ENCODE peak calls at places on chromosomes 13 and 19, in five cellular contexts. G is neural crest cell, M is NAMALWA, C is suprapubic skin, Y is fibroblast of the conjunctiva. E is an unnamed sample.

GRCh38 chr19:29084266-29084665 is 128.7 kb downstream of the UQCRFS1 start:
- DNase-seq in G (peak), M (peak), C (no peak), Y (no peak), E (no peak)

GRCh38 chr19:6925801-6926751 is 38.7 kb downstream of the ADGRE1 start:
- DNase-seq in G (no peak), M (no peak), C (no peak), Y (no peak), E (no peak)

GRCh38 chr19:35000647-35001501 is 751 bp downstream of the GRAMD1A start:
- DNase-seq in G (no peak), M (peak), C (no peak), Y (no peak), E (no peak)

GRCh38 chr19:17332677-17333581 is 1.7 kb downstream of the ANO8 start:
- DNase-seq in G (no peak), M (peak), C (no peak), Y (no peak), E (no peak)

GRCh38 chr13:59531571-59532091 is 632.1 kb downstream of the DIAPH3 start:
- DNase-seq in G (no peak), M (peak), C (no peak), Y (peak), E (no peak)

GRCh38 chr19:15702590-15702930 is 25.3 kb upstream of the OR10H2 start:
- DNase-seq in G (no peak), M (peak), C (peak), Y (no peak), E (no peak)

GRCh38 chr19:49348305-49349188 is 13.3 kb downstream of the CD37 start:
- DNase-seq in G (no peak), M (peak), C (no peak), Y (no peak), E (no peak)

GRCh38 chr13:85019121-85019520 is 780.1 kb downstream of the SLITRK6 start:
- DNase-seq in G (no peak), M (no peak), C (no peak), Y (no peak), E (no peak)

GRCh38 chr13:98480915-98481510 is 95.9 kb downstream of the STK24 start:
- DNase-seq in G (no peak), M (peak), C (no peak), Y (no peak), E (no peak)

GRCh38 chr13:95245072-95245471 is 56.2 kb downstream of the ABCC4 start:
- DNase-seq in G (no peak), M (no peak), C (no peak), Y (no peak), E (no peak)

GRCh38 chr13:110472904-110473563 is 88.5 kb downstream of the RAB20 start:
- DNase-seq in G (no peak), M (peak), C (no peak), Y (no peak), E (no peak)

GRCh38 chr19:51887522-51888498 is at the start of gene ZNF577:
- DNase-seq in G (peak), M (no peak), C (peak), Y (peak), E (peak)

GRCh38 chr13:43377149-43377548 is 353.8 kb downstream of the DNAJC15 start:
- DNase-seq in G (no peak), M (no peak), C (no peak), Y (peak), E (no peak)

GRCh38 chr19:57559404-57560025 is at the start of gene ZNF550:
- DNase-seq in G (peak), M (peak), C (peak), Y (peak), E (peak)

GRCh38 chr13:79491715-79492114 is 10.8 kb downstream of the NDFIP2 start:
- DNase-seq in G (no peak), M (no peak), C (no peak), Y (peak), E (no peak)

GRCh38 chr19:33499671-33500506 is 21.7 kb downstream of the PEPD start:
- DNase-seq in G (no peak), M (no peak), C (no peak), Y (no peak), E (no peak)

GRCh38 chr13:30520571-30520970 is 54.8 kb upstream of the HMGB1 start:
- DNase-seq in G (no peak), M (no peak), C (no peak), Y (no peak), E (no peak)

GRCh38 chr13:93435651-93436050 is 209.0 kb downstream of the GPC6 start:
- DNase-seq in G (no peak), M (no peak), C (no peak), Y (no peak), E (no peak)

GRCh38 chr19:44367024-44367423 is 10.5 kb upstream of the ZNF112 start:
- DNase-seq in G (no peak), M (no peak), C (no peak), Y (no peak), E (no peak)

GRCh38 chr13:30927595-30927994 is 4.9 kb upstream of the TEX26 start:
- DNase-seq in G (no peak), M (no peak), C (no peak), Y (no peak), E (no peak)

GRCh38 chr19:35937345-35938281 is 1.4 kb downstream of the LRFN3 start:
- DNase-seq in G (no peak), M (no peak), C (no peak), Y (no peak), E (no peak)

GRCh38 chr13:80312012-80312704 is 28.8 kb downstream of the SPRY2 start:
- DNase-seq in G (no peak), M (no peak), C (no peak), Y (no peak), E (no peak)

GRCh38 chr13:20869540-20869939 is 33.0 kb downstream of the XPO4 start:
- DNase-seq in G (no peak), M (no peak), C (no peak), Y (no peak), E (no peak)

GRCh38 chr19:51014242-51014641 is 5.3 kb downstream of the KLK10 start:
- DNase-seq in G (no peak), M (no peak), C (no peak), Y (no peak), E (no peak)

GRCh38 chr13:43835701-43836100 is 43.8 kb downstream of the CCDC122 start:
- DNase-seq in G (no peak), M (no peak), C (no peak), Y (no peak), E (no peak)

GRCh38 chr19:28023064-28023463 is 1189.9 kb downstream of the UQCRFS1 start:
- DNase-seq in G (no peak), M (no peak), C (no peak), Y (peak), E (no peak)

GRCh38 chr19:43763473-43763939 is 8.7 kb upstream of the SMG9 start:
- DNase-seq in G (no peak), M (no peak), C (no peak), Y (no peak), E (no peak)

GRCh38 chr13:95745752-95746151 is 68.8 kb downstream of the DNAJC3 start:
- DNase-seq in G (no peak), M (peak), C (no peak), Y (no peak), E (no peak)

GRCh38 chr19:4935449-4935848 is 26.1 kb downstream of the UHRF1 start:
- DNase-seq in G (no peak), M (no peak), C (no peak), Y (no peak), E (no peak)

GRCh38 chr19:732325-733069 is 18.4 kb upstream of the MISP start:
- DNase-seq in G (no peak), M (no peak), C (no peak), Y (no peak), E (no peak)

GRCh38 chr19:49140951-49141350 is 14.2 kb downstream of the HRC start:
- DNase-seq in G (no peak), M (no peak), C (no peak), Y (no peak), E (no peak)

GRCh38 chr13:70391678-70392077 is 283.4 kb upstream of the KLHL1 start:
- DNase-seq in G (no peak), M (no peak), C (no peak), Y (no peak), E (no peak)

GRCh38 chr19:5213667-5214066 is 126.9 kb downstream of the PTPRS start:
- DNase-seq in G (no peak), M (no peak), C (no peak), Y (no peak), E (no peak)

GRCh38 chr19:45211751-45212381 is 33.3 kb downstream of the BLOC1S3 start:
- DNase-seq in G (no peak), M (no peak), C (no peak), Y (no peak), E (no peak)

GRCh38 chr19:17680235-17680722 is 7.9 kb downstream of the UNC13A start:
- DNase-seq in G (peak), M (peak), C (no peak), Y (no peak), E (peak)

GRCh38 chr19:11046608-11047354 is 42.5 kb upstream of the LDLR start:
- DNase-seq in G (no peak), M (peak), C (no peak), Y (no peak), E (no peak)

GRCh38 chr19:6947745-6948144 is 60.4 kb downstream of the ADGRE1 start:
- DNase-seq in G (no peak), M (no peak), C (no peak), Y (peak), E (no peak)

GRCh38 chr13:111661052-111661451 is 340.6 kb downstream of the TEX29 start:
- DNase-seq in G (no peak), M (no peak), C (peak), Y (no peak), E (peak)